ENCODE peak calls at places on chromosomes 5 and 9, in four cellular contexts. Y, U, B and J are unnamed samples.

GRCh38 chr5:90308787-90309585 is 100.6 kb downstream of the CETN3 start:
- DNase-seq in B (no peak), Y (no peak), U (no peak), J (peak)

GRCh38 chr5:133249593-133249992 is 197.8 kb downstream of the HSPA4 start:
- DNase-seq in Y (no peak), U (no peak), B (no peak), J (no peak)

GRCh38 chr5:39665328-39665727 is 240.5 kb upstream of the DAB2 start:
- DNase-seq in B (no peak), U (no peak), Y (no peak), J (no peak)

GRCh38 chr9:93645149-93645889 is 68.9 kb downstream of the PHF2 start:
- DNase-seq in Y (no peak), B (no peak), U (no peak), J (no peak)

GRCh38 chr5:159631001-159631400 is 285.3 kb upstream of the ADRA1B start:
- DNase-seq in U (no peak), Y (no peak), B (no peak), J (no peak)

GRCh38 chr9:32427111-32427873 is 42.8 kb downstream of the ACO1 start:
- DNase-seq in B (peak), U (no peak), Y (no peak), J (no peak)

GRCh38 chr5:39501403-39501802 is 76.6 kb upstream of the DAB2 start:
- DNase-seq in B (peak), U (no peak), Y (no peak), J (no peak)

GRCh38 chr5:126614189-126614588 is 13.4 kb downstream of the PHAX start:
- DNase-seq in U (no peak), B (no peak), Y (peak), J (no peak)

GRCh38 chr5:119631660-119632059 is 2.3 kb downstream of the FAM170A start:
- DNase-seq in Y (no peak), U (no peak), B (no peak), J (no peak)

GRCh38 chr5:23405316-23406068 is 101.9 kb upstream of the PRDM9 start:
- DNase-seq in Y (no peak), B (no peak), U (no peak), J (no peak)

GRCh38 chr9:1332161-1332560 is 282.0 kb downstream of the DMRT2 start:
- DNase-seq in U (no peak), B (no peak), Y (no peak), J (no peak)

GRCh38 chr5:146751781-146752401 is 126.7 kb downstream of the PPP2R2B start:
- DNase-seq in B (no peak), U (no peak), Y (no peak), J (no peak)

GRCh38 chr5:78345485-78345884 is 14.9 kb upstream of the SCAMP1 start:
- DNase-seq in Y (no peak), B (peak), U (no peak), J (no peak)

GRCh38 chr5:113615708-113616107 is 102.2 kb downstream of the YTHDC2 start:
- DNase-seq in Y (no peak), B (no peak), U (no peak), J (no peak)

GRCh38 chr5:145446412-145446811 is 388.7 kb downstream of the PRELID2 start:
- DNase-seq in Y (no peak), U (no peak), B (no peak), J (no peak)

GRCh38 chr9:132637351-132637750 is 32.4 kb downstream of the DDX31 start:
- DNase-seq in B (no peak), Y (no peak), U (peak), J (peak)

GRCh38 chr5:135246605-135246922 is 152.5 kb downstream of the MACROH2A1 start:
- DNase-seq in U (no peak), B (no peak), Y (no peak), J (no peak)

GRCh38 chr9:84403288-84403687 is 62.7 kb upstream of the SLC28A3 start:
- DNase-seq in U (no peak), B (no peak), Y (no peak), J (no peak)

GRCh38 chr9:120982851-120983250 is 56.3 kb upstream of the TRAF1 start:
- DNase-seq in Y (no peak), U (no peak), B (peak), J (no peak)

GRCh38 chr5:96714450-96714849 is 52.3 kb downstream of the CAST start:
- DNase-seq in Y (no peak), B (peak), U (no peak), J (no peak)

GRCh38 chr9:82670000-82670399 is 392.9 kb downstream of the RASEF start:
- DNase-seq in Y (no peak), U (no peak), B (no peak), J (no peak)

GRCh38 chr5:147835386-147835798 is 3.9 kb upstream of the SPINK1 start:
- DNase-seq in Y (no peak), U (no peak), B (no peak), J (no peak)

GRCh38 chr9:37904647-37905505 is 949 bp upstream of the SLC25A51 start:
- DNase-seq in U (peak), B (peak), Y (no peak), J (no peak)

GRCh38 chr5:142420521-142420920 is 95.7 kb upstream of the SPRY4 start:
- DNase-seq in Y (no peak), U (peak), B (no peak), J (no peak)

GRCh38 chr5:96026334-96027065 is 64.8 kb upstream of the ELL2 start:
- DNase-seq in Y (no peak), U (no peak), B (peak), J (no peak)

GRCh38 chr5:166961028-166961427 is 1330.4 kb upstream of the WWC1 start:
- DNase-seq in Y (no peak), U (no peak), B (no peak), J (no peak)

GRCh38 chr5:179793470-179794139 is at the start of gene LTC4S:
- DNase-seq in B (peak), Y (no peak), U (no peak), J (no peak)

GRCh38 chr9:8677725-8678124 is 878.1 kb upstream of the DMAC1 start:
- DNase-seq in U (no peak), Y (no peak), B (no peak), J (no peak)

GRCh38 chr9:17929506-17929905 is 350.6 kb downstream of the SH3GL2 start:
- DNase-seq in B (no peak), U (no peak), Y (no peak), J (no peak)